ENCODE peak calls at places on chromosomes 16 and 17, in six cellular contexts. V is fibroblast of lung, W is MM.1S, B is neural progenitor cell, L is mammary epithelial cell, E is H9. S is an unnamed sample. For H3K4me1, the result is how much of the 10 kb centered on the place peaks cover.

GRCh38 chr17:75475144-75475835 is 18.9 kb downstream of the TMEM94 start:
- DNase-seq in W (no peak), B (no peak), V (no peak), E (no peak), L (no peak), S (peak)

GRCh38 chr17:64461788-64462187 is 12.9 kb downstream of the MILR1 start:
- DNase-seq in W (no peak), V (no peak), E (no peak), B (no peak), L (no peak), S (no peak)

GRCh38 chr17:77311371-77311981 is 170.7 kb downstream of the SEC14L1 start:
- DNase-seq in B (no peak), V (no peak), W (no peak), E (no peak), L (no peak), S (peak)

GRCh38 chr17:30062372-30062771 is 54.2 kb upstream of the NSRP1 start:
- DNase-seq in V (no peak), B (no peak), E (no peak), L (no peak), W (no peak), S (no peak)

GRCh38 chr16:77059441-77059840 is 131.5 kb upstream of the MON1B start:
- DNase-seq in B (no peak), W (no peak), E (no peak), L (no peak), V (peak), S (no peak)

GRCh38 chr17:21119247-21119944 is 7.4 kb upstream of the DHRS7B start:
- DNase-seq in V (peak), W (peak), E (peak), L (peak), B (peak), S (peak)

GRCh38 chr17:56136316-56136715 is 17.0 kb upstream of the ANKFN1 start:
- DNase-seq in W (no peak), L (no peak), V (no peak), E (no peak), B (no peak), S (no peak)

GRCh38 chr17:82502207-82502606 is 17.3 kb upstream of the FOXK2 start:
- DNase-seq in E (no peak), V (peak), B (no peak), W (no peak), L (peak), S (no peak)

GRCh38 chr16:85046472-85046916 is 18.9 kb downstream of the KIAA0513 start:
- DNase-seq in B (no peak), W (no peak), E (no peak), L (no peak), V (no peak), S (no peak)

GRCh38 chr17:4035081-4035680 is 70.9 kb upstream of the ATP2A3 start:
- DNase-seq in E (no peak), L (no peak), V (no peak), B (no peak), W (no peak), S (no peak)

GRCh38 chr17:83084621-83085056 is 5.2 kb downstream of the METRNL start:
- DNase-seq in V (no peak), B (no peak), E (no peak), L (no peak), W (no peak), S (no peak)

GRCh38 chr16:84617068-84617630 is 729 bp downstream of the COTL1 start:
- DNase-seq in V (no peak), W (no peak), E (peak), L (peak), B (peak), S (peak)

GRCh38 chr16:6616746-6617145 is 715.9 kb upstream of the RBFOX1 start:
- DNase-seq in W (no peak), E (no peak), B (no peak), V (no peak), L (no peak), S (no peak)

GRCh38 chr16:54923055-54923473 is 7.6 kb upstream of the IRX5 start:
- DNase-seq in B (no peak), L (no peak), V (no peak), E (no peak), W (no peak), S (no peak)

GRCh38 chr17:32569171-32570080 is 82.6 kb downstream of the CDK5R1 start:
- DNase-seq in W (no peak), E (no peak), L (peak), B (no peak), V (no peak), S (peak)

GRCh38 chr17:19303367-19303776 is 59.2 kb downstream of the B9D1 start:
- DNase-seq in E (no peak), L (no peak), V (no peak), W (no peak), B (no peak), S (peak)

GRCh38 chr17:77842148-77842905 is 116.2 kb upstream of the TNRC6C start:
- DNase-seq in L (peak), E (no peak), B (no peak), W (no peak), V (no peak), S (no peak)

GRCh38 chr17:60039509-60040442 is 38.9 kb downstream of the HEATR6 start:
- DNase-seq in W (no peak), L (no peak), V (no peak), E (no peak), B (no peak), S (peak)

GRCh38 chr17:31369266-31369665 is 22.2 kb upstream of the RAB11FIP4 start:
- DNase-seq in B (no peak), W (no peak), E (no peak), L (no peak), V (peak), S (no peak)

GRCh38 chr16:51523400-51523799 is 372.3 kb upstream of the SALL1 start:
- DNase-seq in L (no peak), B (peak), E (no peak), W (no peak), V (peak), S (no peak)

GRCh38 chr16:52035406-52035805 is 511.5 kb downstream of the TOX3 start:
- DNase-seq in L (no peak), V (no peak), B (no peak), W (no peak), E (no peak), S (no peak)

GRCh38 chr16:84718-85452 is 6.9 kb downstream of the MPG start:
- DNase-seq in W (peak), V (peak), E (no peak), B (no peak), L (peak), S (no peak)

GRCh38 chr17:48351916-48352332 is 78.1 kb downstream of the SKAP1 start:
- DNase-seq in B (peak), L (peak), W (peak), V (peak), E (no peak), S (no peak)

GRCh38 chr17:6366144-6366755 is 68.7 kb downstream of the AIPL1 start:
- DNase-seq in E (peak), B (no peak), W (no peak), L (peak), V (peak), S (peak)

GRCh38 chr17:36592316-36592710 is 634 bp downstream of the DHRS11 start:
- DNase-seq in W (no peak), B (peak), E (peak), V (no peak), L (no peak), S (peak)

GRCh38 chr17:61070649-61071048 is 329.0 kb upstream of the TBX2 start:
- DNase-seq in E (no peak), B (no peak), V (no peak), W (no peak), L (no peak), S (no peak)

GRCh38 chr17:61064087-61064951 is 335.3 kb upstream of the TBX2 start:
- DNase-seq in L (no peak), W (no peak), V (no peak), E (no peak), B (no peak), S (no peak)

GRCh38 chr17:61063528-61063927 is 336.1 kb upstream of the TBX2 start:
- DNase-seq in V (no peak), B (no peak), W (no peak), E (no peak), L (no peak), S (no peak)

DNA sequence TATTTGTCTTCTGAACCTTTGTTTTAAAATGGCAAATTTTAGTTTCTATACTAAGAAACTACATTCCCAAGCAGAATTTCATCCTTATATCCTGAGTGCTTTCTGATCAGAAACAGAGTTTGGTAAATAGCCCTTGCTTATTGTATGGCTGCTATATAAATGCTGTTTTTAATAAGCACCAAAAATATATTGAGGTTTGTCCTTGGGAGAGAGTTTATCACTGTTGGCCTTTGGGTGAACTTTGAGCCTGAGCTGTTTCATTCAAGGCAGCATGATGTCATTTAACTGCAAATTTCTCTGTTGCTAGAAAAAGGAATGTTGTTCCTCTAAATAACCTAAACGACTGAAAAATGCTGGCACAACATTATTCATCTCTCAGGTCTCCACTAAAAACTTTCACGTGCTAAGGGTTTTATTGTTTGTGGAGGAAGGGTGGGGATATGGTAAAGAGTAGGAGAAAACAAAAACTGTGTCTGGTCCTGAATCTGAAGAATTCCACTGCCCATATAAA is 334.3 kb upstream of the TBX2 start:
- DNase-seq in V (peak), W (peak), E (no peak), L (no peak), B (no peak), S (no peak)
- H3K9ac ChIP-seq in V (no peak), W (no peak), E (no peak), L (no peak), B (no peak), S (no peak)

DNA sequence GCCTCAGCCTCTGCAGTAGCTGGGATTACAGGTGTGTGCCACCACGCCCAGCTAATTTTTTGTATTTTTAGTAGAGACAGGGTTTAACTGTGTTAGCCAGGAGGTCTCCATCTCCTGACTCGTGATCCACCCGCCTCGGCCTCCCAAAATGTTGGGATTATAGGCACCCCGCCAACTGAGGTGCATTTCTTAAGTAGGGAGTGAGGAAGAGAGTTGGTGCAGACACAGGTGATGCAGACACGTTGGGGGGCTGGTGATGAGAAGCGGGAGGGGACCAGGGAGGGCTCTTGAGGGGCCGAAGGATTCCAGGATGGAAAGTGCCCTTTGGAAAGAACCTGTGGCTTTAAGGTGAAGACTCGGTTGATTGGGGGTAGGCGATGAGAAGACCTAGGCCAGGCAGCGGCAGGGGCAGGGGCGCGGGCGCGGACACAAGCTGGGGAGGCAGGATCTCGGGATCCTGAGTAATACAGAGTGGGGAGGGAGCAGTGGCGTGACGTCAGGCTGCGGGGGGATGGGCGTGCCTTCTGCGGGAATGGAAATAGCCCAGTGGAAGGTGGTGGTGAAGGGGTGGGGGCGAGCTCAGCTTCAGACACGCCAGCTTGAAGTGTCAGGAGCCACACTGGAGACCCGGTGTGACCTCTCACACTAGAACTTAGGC is 2.5 kb upstream of the ATP6V0C start:
- DNase-seq in V (peak), L (no peak), E (peak), B (peak), W (no peak), S (no peak)
- H3K4me1 ChIP-seq in V (under half), L (under half), E (under half), B (under half), W (under half), S (under half)

GRCh38 chr17:9021985-9022552 is 759 bp downstream of the NTN1 start:
- DNase-seq in B (peak), L (peak), E (peak), W (no peak), V (peak), S (peak)
- H3K9ac ChIP-seq in B (no peak), L (peak), E (no peak), W (no peak), V (no peak), S (peak)

DNA sequence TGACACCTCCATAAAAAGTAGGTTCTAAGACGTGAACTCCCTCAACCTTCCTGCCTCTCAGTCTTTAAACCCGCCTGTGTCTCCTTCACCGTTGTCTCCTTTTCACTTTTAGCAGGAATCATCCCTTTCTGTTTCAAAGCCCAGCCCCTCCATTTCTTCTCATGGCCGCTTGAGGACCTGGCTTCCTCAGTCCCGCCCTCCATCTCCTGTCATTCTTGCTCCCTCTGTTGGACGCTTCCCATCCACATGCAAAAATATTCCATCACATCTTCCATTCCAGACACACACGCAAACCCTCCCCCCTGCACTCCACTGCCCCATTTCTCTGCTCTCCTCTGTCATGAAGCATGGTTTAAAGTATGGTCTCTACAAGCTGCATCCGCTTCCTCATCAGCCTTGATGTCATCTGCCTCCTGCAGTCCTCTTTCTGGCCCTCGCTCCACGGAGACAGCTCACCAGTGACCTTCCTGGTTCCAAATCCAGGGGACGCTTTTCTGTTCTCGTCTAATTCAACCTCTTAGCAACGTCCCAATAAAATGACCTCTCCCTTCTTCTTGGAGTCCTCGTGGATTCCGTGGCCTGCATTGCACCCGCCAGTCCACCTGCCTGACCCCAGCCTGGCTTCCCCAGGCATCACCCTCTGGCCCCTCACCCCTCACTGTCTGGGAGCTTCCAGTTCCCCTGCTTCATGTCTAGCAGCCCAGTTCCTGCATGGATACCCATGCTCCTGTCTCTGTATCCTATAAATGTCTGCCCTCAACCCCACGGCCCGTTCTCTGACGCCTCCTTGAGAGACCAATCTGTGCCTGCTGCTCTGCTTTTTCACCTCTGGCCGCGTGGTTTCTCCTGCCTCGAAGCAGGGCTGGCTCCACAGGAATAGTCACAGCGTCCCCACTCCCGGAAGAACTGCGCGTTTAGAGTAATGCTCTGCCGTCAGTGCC is 26.2 kb downstream of the ANKRD40 start:
- DNase-seq in B (peak), L (no peak), V (peak), E (no peak), W (no peak), S (no peak)
- H3K4me1 ChIP-seq in B (under half), L (under half), V (under half), E (under half), W (under half), S (under half)

GRCh38 chr16:14525021-14525420 is 105.0 kb downstream of the PARN start:
- DNase-seq in B (no peak), V (no peak), L (no peak), E (no peak), W (no peak), S (no peak)

GRCh38 chr16:14525596-14525995 is 104.5 kb downstream of the PARN start:
- DNase-seq in V (no peak), W (no peak), B (no peak), L (no peak), E (no peak), S (no peak)

GRCh38 chr16:14529010-14529669 is 100.9 kb downstream of the PARN start:
- DNase-seq in W (peak), E (peak), L (peak), V (peak), B (peak), S (peak)

GRCh38 chr16:14528306-14528948 is 101.6 kb downstream of the PARN start:
- DNase-seq in V (no peak), E (no peak), B (no peak), W (no peak), L (no peak), S (no peak)

DNA sequence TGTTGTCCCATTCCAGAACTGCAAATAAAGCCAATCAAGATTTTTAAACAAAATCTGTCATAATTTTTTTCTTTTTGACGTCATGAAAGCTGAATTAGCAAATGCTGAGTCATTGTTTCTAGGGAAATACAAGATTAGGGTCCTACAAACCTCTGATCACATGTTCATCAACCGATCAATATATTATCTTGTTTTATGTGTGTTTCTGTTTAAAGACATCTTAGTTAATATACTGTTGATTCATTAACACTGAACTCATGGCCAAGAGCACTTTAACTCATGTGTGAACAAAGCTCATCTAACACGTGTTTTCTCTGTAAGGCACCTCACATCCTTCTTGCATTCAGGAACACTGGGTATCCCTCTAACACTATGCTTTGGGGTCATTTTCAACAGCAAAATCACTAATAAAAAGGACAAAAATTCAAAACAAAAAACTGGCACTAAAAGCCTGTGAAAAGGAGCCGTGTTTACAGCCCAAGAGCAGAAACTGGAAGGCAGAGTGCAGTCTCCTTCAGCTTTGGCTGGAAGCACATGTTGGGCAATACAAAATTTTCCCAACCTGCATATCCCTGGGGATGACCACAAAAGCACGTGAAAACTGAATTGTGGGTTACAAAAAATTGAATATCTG is 102.5 kb downstream of the PARN start:
- DNase-seq in W (no peak), B (no peak), V (peak), L (peak), E (no peak), S (no peak)
- H3K9ac ChIP-seq in W (no peak), B (no peak), V (no peak), L (no peak), E (no peak), S (no peak)

DNA sequence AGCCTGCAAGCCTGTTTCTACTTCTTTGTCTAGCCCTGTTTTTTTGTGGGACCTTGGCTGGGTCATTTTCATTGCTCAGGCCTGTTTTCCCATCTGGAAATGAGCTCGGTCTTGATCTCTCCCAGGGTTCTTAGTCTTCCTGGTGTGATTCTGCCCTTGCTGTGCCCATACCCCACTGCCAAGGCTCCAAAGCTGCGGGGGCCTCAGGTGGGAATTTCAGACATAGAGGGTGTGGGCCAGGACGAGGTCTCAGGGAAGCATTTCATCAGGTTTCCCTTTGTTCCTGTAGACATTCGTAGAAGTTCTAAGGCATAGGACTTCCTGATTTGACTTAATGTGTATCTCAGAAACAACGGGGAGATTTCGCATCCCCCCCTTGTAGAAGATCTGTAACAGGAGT is 5.8 kb downstream of the MPRIP start:
- DNase-seq in W (no peak), B (no peak), V (no peak), E (peak), L (no peak), S (peak)
- H3K4me1 ChIP-seq in W (under half), B (under half), V (under half), E (under half), L (under half), S (under half)